ENCODE peak calls at places on chromosomes 16 and 17, in seven cellular contexts. N, X, S, E, R, G and T are unnamed samples.
A peak's percentile ranks its signal among the peaks of the same experiment; 100 is the strongest.

GRCh38 chr17:8693328-8693727 is 51.3 kb downstream of the CCDC42 start:
- DNase-seq in R (no peak), S (no peak), G (no peak), E (no peak), X (no peak), N (no peak), T (no peak)

GRCh38 chr17:1920948-1921351 is 91.1 kb downstream of the RPA1 start:
- DNase-seq in R (no peak), G (no peak), X (no peak), S (no peak), N (no peak), E (no peak), T (no peak)

GRCh38 chr17:83199500-83200201 is 120.2 kb downstream of the METRNL start:
- DNase-seq in R (no peak), G (no peak), N (peak; percentile 53), X (no peak), E (no peak), S (no peak), T (no peak)

GRCh38 chr17:22453181-22453580 is 760.9 kb downstream of the KCNJ18 start:
- DNase-seq in S (no peak), X (no peak), G (no peak), E (no peak), N (no peak), R (no peak), T (no peak)

GRCh38 chr17:58279016-58279671 is 1.6 kb downstream of the MPO start:
- DNase-seq in E (no peak), N (no peak), G (peak; percentile 75), X (no peak), S (no peak), R (no peak), T (peak; percentile 37)

GRCh38 chr16:56140645-56141044 is 50.6 kb upstream of the GNAO1 start:
- DNase-seq in E (no peak), R (no peak), G (no peak), S (no peak), N (no peak), X (no peak), T (no peak)

GRCh38 chr17:50686494-50687199 is 21.1 kb downstream of the ANKRD40 start:
- DNase-seq in G (peak; percentile 35), S (no peak), R (no peak), N (peak; percentile 86), E (peak; percentile 93), X (peak; percentile 93), T (no peak)

GRCh38 chr17:56786989-56787482 is 46.7 kb downstream of the C17orf67 start:
- DNase-seq in X (peak; percentile 59), R (no peak), N (peak; percentile 98), G (no peak), E (peak; percentile 62), S (no peak), T (peak; percentile 95)

GRCh38 chr17:48757524-48757961 is 29.0 kb upstream of the HOXB13 start:
- DNase-seq in N (peak; percentile 20), X (peak; percentile 77), S (no peak), R (no peak), G (no peak), E (no peak), T (no peak)

GRCh38 chr17:18959071-18959844 is 7.3 kb downstream of the SLC5A10 start:
- DNase-seq in E (no peak), X (no peak), G (peak; percentile 45), N (no peak), S (no peak), R (no peak), T (peak; percentile 52)

GRCh38 chr17:7582401-7583252 is 1.0 kb upstream of the MPDU1 start:
- DNase-seq in G (peak; percentile 78), S (no peak), X (no peak), R (no peak), N (no peak), E (no peak), T (no peak)

GRCh38 chr16:8685617-8686016 is 11.2 kb downstream of the ABAT start:
- DNase-seq in G (no peak), E (no peak), X (no peak), S (no peak), R (no peak), N (no peak), T (no peak)

GRCh38 chr17:64042700-64043485 is 22.5 kb upstream of the ICAM2 start:
- DNase-seq in E (no peak), G (no peak), R (no peak), N (no peak), S (no peak), X (no peak), T (peak; percentile 17)

GRCh38 chr17:48215583-48216139 is 108.1 kb downstream of the SNX11 start:
- DNase-seq in R (peak; percentile 18), E (peak; percentile 76), S (no peak), N (peak; percentile 75), G (peak; percentile 62), X (peak; percentile 53), T (peak; percentile 69)

GRCh38 chr16:74029122-74029805 is 267.4 kb upstream of the PSMD7 start:
- DNase-seq in E (no peak), X (no peak), N (no peak), G (no peak), R (no peak), S (no peak), T (no peak)

GRCh38 chr17:65794572-65794971 is 233.1 kb upstream of the AXIN2 start:
- DNase-seq in E (peak; percentile 73), G (peak; percentile 30), S (no peak), X (no peak), N (peak; percentile 57), R (no peak), T (peak; percentile 69)

GRCh38 chr17:19482571-19482970 is 51.1 kb upstream of the SLC47A1 start:
- DNase-seq in X (no peak), G (no peak), S (no peak), E (no peak), R (no peak), N (no peak), T (no peak)

GRCh38 chr17:17151962-17152361 is 54.2 kb downstream of the PLD6 start:
- DNase-seq in G (no peak), N (peak; percentile 97), S (no peak), E (no peak), R (no peak), X (peak; percentile 94), T (peak; percentile 90)

GRCh38 chr17:12790806-12791148 is 1.5 kb downstream of the ARHGAP44 start:
- DNase-seq in E (no peak), R (no peak), X (no peak), G (peak; percentile 22), S (no peak), N (no peak), T (no peak)